ENCODE peak calls at places on chromosomes 13 and 19, in nine cellular contexts. G is prostate gland, T is tibial nerve, B is heart left ventricle, S is suprapubic skin, Z is K562, O is Peyer's patch, U is spleen, D is ovary. E is an unnamed sample.

GRCh38 chr19:16435238-16435911 is 36.4 kb downstream of the EPS15L1 start:
- DNase-seq in G (no peak), T (peak; percentile 71), B (peak; percentile 57), S (no peak), Z (no peak), O (no peak), U (no peak), D (peak; percentile 71), E (no peak)

GRCh38 chr13:98520674-98521449 is 56.0 kb downstream of the STK24 start:
- DNase-seq in G (no peak), T (no peak), B (no peak), S (peak; percentile 44), Z (no peak), O (no peak), U (no peak), D (no peak), E (no peak)

GRCh38 chr19:47096721-47097120 is 16.9 kb downstream of the ZC3H4 start:
- DNase-seq in G (peak; percentile 51), T (no peak), B (no peak), S (no peak), Z (no peak), O (no peak), U (no peak), D (no peak), E (no peak)

GRCh38 chr13:110746443-110746842 is 32.9 kb downstream of the ING1 start:
- DNase-seq in G (no peak), T (no peak), B (no peak), S (no peak), Z (no peak), O (no peak), U (no peak), D (no peak), E (no peak)

GRCh38 chr19:46067691-46068090 is 26.9 kb upstream of the IGFL4 start:
- DNase-seq in G (no peak), T (no peak), B (no peak), S (no peak), Z (no peak), O (no peak), U (no peak), D (no peak), E (no peak)

GRCh38 chr19:40502647-40503046 is 35.8 kb downstream of the SPTBN4 start:
- DNase-seq in G (no peak), T (no peak), B (no peak), S (no peak), Z (peak; percentile 23), O (no peak), U (no peak), D (no peak), E (no peak)

GRCh38 chr19:34310494-34310981 is 54.5 kb upstream of the GPI start:
- DNase-seq in G (peak; percentile 86), T (no peak), B (no peak), S (no peak), Z (no peak), O (no peak), U (no peak), D (no peak), E (no peak)

GRCh38 chr19:50719566-50719965 is at the start of gene SHANK1:
- DNase-seq in G (no peak), T (no peak), B (no peak), S (no peak), Z (peak; percentile 75), O (no peak), U (no peak), D (peak; percentile 58), E (no peak)

GRCh38 chr13:27379694-27380596 is 44.5 kb upstream of the GTF3A start:
- DNase-seq in G (peak; percentile 26), T (peak; percentile 49), B (peak; percentile 41), S (no peak), Z (peak; percentile 57), O (peak; percentile 27), U (no peak), D (peak; percentile 32), E (no peak)

GRCh38 chr19:2391118-2391725 is 31.2 kb downstream of the TMPRSS9 start:
- DNase-seq in G (peak; percentile 10), T (peak; percentile 55), B (peak; percentile 34), S (no peak), Z (peak; percentile 59), O (peak; percentile 38), U (no peak), D (no peak), E (no peak)

GRCh38 chr19:45395524-45396388 is 9.1 kb downstream of the PPP1R13L start:
- DNase-seq in G (no peak), T (no peak), B (no peak), S (no peak), Z (no peak), O (no peak), U (no peak), D (no peak), E (no peak)

GRCh38 chr13:43377955-43378354 is 354.6 kb downstream of the DNAJC15 start:
- DNase-seq in G (no peak), T (no peak), B (no peak), S (no peak), Z (no peak), O (no peak), U (no peak), D (no peak), E (no peak)

GRCh38 chr13:113761136-113761535 is 2.1 kb downstream of the TMEM255B start:
- DNase-seq in G (no peak), T (no peak), B (no peak), S (peak; percentile 31), Z (no peak), O (no peak), U (peak; percentile 64), D (no peak), E (no peak)

GRCh38 chr13:94617389-94618000 is 15.8 kb downstream of the GPR180 start:
- DNase-seq in G (no peak), T (peak; percentile 46), B (no peak), S (no peak), Z (peak; percentile 12), O (no peak), U (no peak), D (no peak), E (no peak)
- H3K36me3 ChIP-seq in G (no peaks in the 10 kb centered on the region), T (no peaks in the 10 kb centered on the region), B (peaks cover 71% of the 10 kb centered on the region), S (peaks cover 8% of the 10 kb centered on the region), Z (peaks cover 12% of the 10 kb centered on the region), O (no peaks in the 10 kb centered on the region), U (no peaks in the 10 kb centered on the region), D (no peaks in the 10 kb centered on the region), E (peaks cover 5% of the 10 kb centered on the region)

DNA sequence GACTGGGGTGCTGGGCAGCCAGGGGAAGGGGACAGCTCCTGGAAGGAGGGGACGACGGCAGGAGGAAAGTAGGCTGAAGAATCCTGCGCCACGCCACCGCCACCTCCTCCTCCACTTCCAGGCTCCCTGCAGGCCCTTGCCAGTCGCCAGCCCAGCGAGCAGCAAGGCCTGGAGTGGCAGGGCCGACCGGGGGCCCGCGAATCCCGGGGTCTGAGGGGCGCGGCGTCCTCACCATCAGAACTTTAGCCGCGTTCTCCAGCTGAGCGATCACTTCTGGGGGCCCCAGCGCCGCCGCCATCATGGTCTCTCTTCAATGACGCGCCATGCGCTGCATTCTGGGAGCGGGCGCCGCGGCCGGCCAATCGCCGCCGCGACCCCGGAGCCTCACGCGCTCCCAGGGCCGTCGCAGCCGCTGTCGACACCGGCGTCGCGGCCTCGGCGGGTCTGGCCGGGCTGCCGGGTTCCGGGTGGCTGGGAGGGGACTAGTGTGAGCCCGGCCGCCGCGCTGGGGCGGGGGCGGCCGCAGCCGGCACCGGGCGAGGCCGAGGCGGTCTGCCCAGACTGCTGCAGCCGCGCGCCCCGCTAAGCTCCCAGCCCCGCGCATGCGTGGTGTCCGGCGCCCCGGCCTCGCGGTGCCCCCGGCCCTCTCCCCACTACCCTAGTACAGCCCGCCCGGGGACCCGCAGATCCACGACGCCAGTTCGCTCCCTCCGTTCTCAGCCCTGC is at the start of gene XPO4:
- DNase-seq in G (peak; percentile 65), T (peak; percentile 48), B (peak; percentile 81), S (peak; percentile 87), Z (peak; percentile 86), O (peak; percentile 70), U (peak; percentile 94), D (peak; percentile 76), E (peak; percentile 93)
- TF ChIP-seq POLR2A in G (peak; percentile 6), T (peak; percentile 21), B (peak; percentile 52), S (no peak), Z (peak; percentile 83), O (peak; percentile 48), U (peak; percentile 27), D (no peak), E (no peak)

GRCh38 chr19:6070179-6071102 is 39.9 kb downstream of the RFX2 start:
- DNase-seq in G (no peak), T (no peak), B (peak; percentile 10), S (no peak), Z (no peak), O (no peak), U (no peak), D (no peak), E (peak; percentile 39)
- H3K27ac ChIP-seq in G (no peak overlapping the region), T (peak overlapping the region; percentile 0), B (no peak overlapping the region), S (peak overlapping the region; percentile 69), Z (no peak overlapping the region), O (no peak overlapping the region), U (no peak overlapping the region), D (no peak overlapping the region), E (peak overlapping the region; percentile 92)

GRCh38 chr19:49591731-49592485 is 926 bp downstream of the PRR12 start:
- DNase-seq in G (no peak), T (no peak), B (peak; percentile 56), S (no peak), Z (peak; percentile 70), O (peak; percentile 65), U (peak; percentile 89), D (peak; percentile 68), E (no peak)

GRCh38 chr19:49589391-49589790 is 1.6 kb upstream of the PRR12 start:
- DNase-seq in G (no peak), T (no peak), B (no peak), S (no peak), Z (no peak), O (no peak), U (no peak), D (no peak), E (no peak)

GRCh38 chr19:49592486-49593232 is 1.7 kb downstream of the PRR12 start:
- DNase-seq in G (no peak), T (no peak), B (no peak), S (no peak), Z (no peak), O (no peak), U (peak; percentile 79), D (no peak), E (no peak)

GRCh38 chr19:49590071-49590970 is 661 bp upstream of the PRR12 start:
- DNase-seq in G (peak; percentile 98), T (peak; percentile 90), B (peak; percentile 94), S (peak; percentile 98), Z (peak; percentile 97), O (peak; percentile 100), U (peak; percentile 98), D (peak; percentile 91), E (peak; percentile 99)

DNA sequence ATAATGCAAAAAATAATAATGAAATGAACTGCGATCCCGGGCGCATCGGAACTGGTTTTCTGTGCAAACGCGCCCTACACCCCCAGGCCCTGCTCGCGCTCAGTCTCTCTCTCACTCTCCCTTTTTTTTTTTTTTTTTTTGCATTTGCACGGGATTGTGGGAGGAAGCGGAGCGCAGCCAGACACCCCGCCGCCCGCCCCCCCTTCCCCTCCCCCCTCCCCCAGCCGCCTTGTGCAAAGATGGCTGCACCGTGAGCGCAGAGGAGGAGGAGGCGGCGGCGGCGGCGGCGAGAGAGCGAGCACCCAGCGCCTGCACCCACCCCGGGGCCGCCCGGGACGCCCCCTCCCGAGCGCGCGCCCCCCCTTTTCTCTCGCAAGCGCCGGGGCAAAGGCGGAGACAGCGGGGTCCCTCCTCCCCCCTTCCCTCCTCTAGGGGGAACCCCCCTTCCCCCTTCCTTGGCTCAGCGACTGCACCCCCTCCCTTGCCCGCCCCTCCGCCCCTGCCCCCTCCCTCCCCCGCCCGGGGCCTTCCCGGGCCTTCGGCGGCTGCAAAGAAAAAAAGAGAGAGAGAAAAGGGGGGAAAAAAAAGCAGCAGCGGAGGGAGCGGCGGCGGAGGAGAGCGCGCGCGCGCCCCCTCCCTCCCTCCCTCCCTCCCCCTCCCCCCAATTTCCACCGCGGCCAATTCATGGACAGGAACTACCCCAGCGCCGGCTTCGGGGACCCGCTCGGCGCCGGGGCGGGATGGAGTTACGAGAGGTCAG is at the start of gene PRR12:
- DNase-seq in G (peak; percentile 47), T (no peak), B (peak; percentile 74), S (no peak), Z (peak; percentile 87), O (peak; percentile 69), U (peak; percentile 93), D (peak; percentile 83), E (peak; percentile 94)
- H3K36me3 ChIP-seq in G (peaks cover 18% of the 10 kb centered on the region), T (peaks cover 4% of the 10 kb centered on the region), B (peaks cover 26% of the 10 kb centered on the region), S (peaks cover 23% of the 10 kb centered on the region), Z (peaks cover 24% of the 10 kb centered on the region), O (no peaks in the 10 kb centered on the region), U (peaks cover 22% of the 10 kb centered on the region), D (no peaks in the 10 kb centered on the region), E (peaks cover 19% of the 10 kb centered on the region)